ENCODE peak calls at places on chromosomes 13 and 19, in four cellular contexts. N is K562, A is GM12878, U is HepG2. K is an unnamed sample.

GRCh38 chr19:38693380-38694223 is 46.2 kb downstream of the ACTN4 start:
- DNase-seq in A (no peak), N (no peak), U (peak; percentile 81), K (peak; percentile 91)

GRCh38 chr19:8342684-8343482 is at the start of gene KANK3:
- DNase-seq in N (peak; percentile 98), U (peak; percentile 90), A (peak; percentile 55), K (peak; percentile 94)

GRCh38 chr19:57648336-57649003 is 15.5 kb downstream of the ZNF211 start:
- DNase-seq in U (no peak), N (no peak), A (no peak), K (no peak)

GRCh38 chr19:53157601-53158000 is 1.3 kb downstream of the ZNF347 start:
- DNase-seq in N (peak; percentile 45), U (no peak), A (no peak), K (no peak)

GRCh38 chr13:25738797-25739196 is 313.0 kb downstream of the SHISA2 start:
- DNase-seq in A (no peak), U (no peak), N (no peak), K (no peak)

GRCh38 chr19:29467824-29468401 is 57.9 kb upstream of the VSTM2B start:
- DNase-seq in A (no peak), U (peak; percentile 50), N (peak; percentile 54), K (peak; percentile 36)

GRCh38 chr19:10288662-10289166 is 1.0 kb upstream of the ICAM5 start:
- DNase-seq in N (peak; percentile 97), U (peak; percentile 77), A (no peak), K (peak; percentile 85)

GRCh38 chr19:11168568-11168967 is 13.0 kb upstream of the SPC24 start:
- DNase-seq in A (no peak), N (no peak), U (no peak), K (peak; percentile 49)

GRCh38 chr19:31380854-31381253 is 31.6 kb upstream of the TSHZ3 start:
- DNase-seq in A (no peak), N (no peak), U (no peak), K (no peak)

GRCh38 chr13:46469064-46469463 is 82.0 kb upstream of the RUBCNL start:
- DNase-seq in U (no peak), A (no peak), N (no peak), K (no peak)

GRCh38 chr13:91747164-91747563 is 348.7 kb downstream of the GPC5 start:
- DNase-seq in N (no peak), A (no peak), U (peak; percentile 51), K (no peak)

GRCh38 chr13:63408227-63409202 is 1992.9 kb upstream of the PCDH20 start:
- DNase-seq in U (no peak), N (no peak), A (no peak), K (no peak)

GRCh38 chr13:101989798-101990350 is 412.0 kb downstream of the FGF14 start:
- DNase-seq in U (no peak), N (no peak), A (no peak), K (no peak)

GRCh38 chr13:51524312-51524711 is 60.0 kb upstream of the WDFY2 start:
- DNase-seq in N (no peak), U (peak; percentile 95), A (no peak), K (no peak)

GRCh38 chr19:41298327-41298964 is 11.5 kb upstream of the CCDC97 start:
- DNase-seq in N (no peak), A (no peak), U (no peak), K (no peak)

GRCh38 chr19:44925114-44925891 is 10.9 kb downstream of the APOC1 start:
- DNase-seq in U (peak; percentile 95), A (no peak), N (no peak), K (no peak)

GRCh38 chr19:21765151-21765550 is 2.2 kb downstream of the ZNF100 start:
- DNase-seq in A (no peak), N (peak; percentile 32), U (no peak), K (no peak)

GRCh38 chr13:113806104-113806471 is 47.1 kb downstream of the TMEM255B start:
- DNase-seq in A (no peak), N (no peak), U (no peak), K (no peak)

GRCh38 chr19:17376935-17377600 is at the start of gene PLVAP:
- DNase-seq in U (no peak), N (peak; percentile 76), A (no peak), K (no peak)
- H3K4me2 ChIP-seq in U (no peak within 1 kb of the TSS), N (peak within 1 kb of the TSS; percentile 60), A (no peak within 1 kb of the TSS), K (no peak within 1 kb of the TSS)

GRCh38 chr13:40626566-40626965 is 39.9 kb downstream of the FOXO1 start:
- DNase-seq in N (no peak), A (no peak), U (no peak), K (no peak)

GRCh38 chr13:40619479-40619814 is 47.0 kb downstream of the FOXO1 start:
- DNase-seq in A (no peak), U (peak; percentile 35), N (no peak), K (no peak)

GRCh38 chr13:40622246-40622645 is 44.2 kb downstream of the FOXO1 start:
- DNase-seq in N (no peak), A (no peak), U (no peak), K (no peak)

GRCh38 chr13:40624338-40624737 is 42.1 kb downstream of the FOXO1 start:
- DNase-seq in U (no peak), N (no peak), A (no peak), K (no peak)

DNA sequence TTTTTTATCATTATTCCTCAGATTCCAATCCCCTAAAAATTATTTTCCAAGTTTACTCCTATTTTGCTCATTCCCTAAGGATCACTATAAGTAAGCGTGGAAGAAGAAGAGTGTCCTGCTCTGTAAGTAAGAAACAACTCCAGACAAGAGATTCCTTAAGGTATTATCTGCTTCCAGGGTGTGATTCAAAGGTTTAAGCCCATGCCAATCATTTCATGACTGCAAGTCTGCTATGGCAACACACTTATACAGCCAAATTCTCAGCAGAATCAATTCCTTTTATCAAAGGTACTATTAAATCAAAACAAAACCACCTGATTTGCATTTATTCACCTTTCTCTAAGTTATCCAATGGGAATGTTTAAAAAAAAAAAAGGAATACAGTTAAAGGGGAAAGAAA is 43.7 kb downstream of the FOXO1 start:
- DNase-seq in N (no peak), A (no peak), U (no peak), K (no peak)
- H3K4me1 ChIP-seq in N (no peaks in the 10 kb centered on the region), A (peaks cover 7% of the 10 kb centered on the region), U (peaks cover 69% of the 10 kb centered on the region), K (peaks cover 19% of the 10 kb centered on the region)

DNA sequence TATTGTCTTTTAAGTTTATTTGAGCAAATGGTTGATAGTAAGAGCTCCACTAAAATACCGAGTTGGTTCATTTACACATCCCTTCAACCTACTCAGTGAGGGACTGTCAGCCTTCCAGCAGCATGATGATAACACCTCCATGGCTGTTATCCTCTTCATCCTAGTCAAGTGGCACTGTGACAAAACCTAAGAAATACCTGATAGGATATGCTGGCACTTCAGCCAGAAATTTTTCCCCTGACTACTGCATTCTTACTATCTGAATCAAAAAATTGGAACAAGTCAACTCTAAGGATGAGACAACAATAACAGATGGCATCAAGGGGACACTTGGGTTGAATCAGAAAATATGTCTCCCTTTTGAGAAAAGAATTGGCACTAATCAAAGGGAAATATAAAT is 193.9 kb downstream of the KCTD12 start:
- DNase-seq in U (no peak), A (no peak), N (no peak), K (no peak)
- TF ChIP-seq POLR2AphosphoS2 in U (no peak), A (no peak), N (no peak), K (no peak)

DNA sequence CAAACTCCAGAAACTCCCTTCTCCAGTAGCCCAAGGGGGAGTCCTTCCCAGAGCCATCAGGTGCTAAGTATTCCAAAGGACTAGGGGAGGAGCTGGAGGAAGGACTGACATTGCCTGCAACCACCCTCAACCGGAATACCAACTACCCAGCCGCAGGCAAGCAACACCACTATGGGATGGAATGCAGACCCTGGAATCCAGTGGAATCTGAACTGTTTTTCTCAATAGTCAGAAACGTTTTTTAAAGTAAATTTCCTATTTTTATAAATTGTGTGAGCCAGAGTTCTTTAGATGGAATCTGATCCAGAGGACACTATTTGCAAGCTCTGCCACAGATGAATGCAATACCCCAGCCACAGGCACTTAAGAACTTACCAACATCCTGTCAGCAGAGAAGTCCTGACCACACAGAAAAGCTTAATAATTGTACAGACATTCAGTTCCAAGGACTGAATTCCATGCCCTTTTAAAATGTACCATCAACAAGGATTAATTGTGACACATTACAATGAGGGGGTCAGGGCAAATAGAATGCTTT is 92.1 kb downstream of the USP12 start:
- DNase-seq in U (no peak), N (no peak), A (no peak), K (no peak)
- H3K4me2 ChIP-seq in U (no peak overlapping the region), N (no peak overlapping the region), A (no peak overlapping the region), K (no peak overlapping the region)

DNA sequence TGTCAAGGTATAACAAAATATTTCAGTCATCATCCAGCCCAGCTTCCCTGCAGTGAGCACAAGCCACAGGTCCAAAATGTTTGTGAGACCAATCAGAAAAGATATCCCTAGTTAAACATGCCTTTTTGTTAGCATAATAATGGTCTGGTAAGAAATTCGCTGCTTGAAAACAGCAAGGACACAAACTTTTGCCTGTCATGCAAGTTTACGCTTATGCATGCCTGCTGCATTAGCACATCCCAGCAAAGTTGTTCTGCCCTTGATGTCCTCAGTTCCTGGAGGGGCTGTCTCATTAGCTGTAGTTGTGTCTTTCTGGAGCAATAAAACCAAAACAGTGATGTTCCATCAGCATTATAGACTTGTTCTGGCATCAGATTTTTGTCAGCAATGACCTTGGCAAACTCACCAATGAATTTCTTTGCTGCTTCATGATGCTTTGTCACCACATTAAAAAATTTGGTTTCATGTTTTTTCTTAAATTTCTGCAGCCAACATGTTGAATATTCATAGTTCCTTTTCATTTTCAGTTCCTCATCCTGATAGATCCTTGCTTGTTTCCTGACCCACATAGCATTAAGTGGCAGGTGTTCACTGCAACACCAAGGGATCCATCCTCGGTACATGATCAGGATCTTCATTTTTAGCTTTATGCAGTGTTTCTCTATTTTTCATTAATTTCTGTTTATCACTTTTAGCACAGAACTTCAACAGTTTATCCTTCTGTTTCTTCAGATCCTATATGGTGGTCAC is 72.0 kb upstream of the GPR183 start:
- DNase-seq in N (no peak), A (no peak), U (no peak), K (no peak)
- H3K4me1 ChIP-seq in N (peaks cover 4% of the 10 kb centered on the region), A (peaks cover 85% of the 10 kb centered on the region), U (no peaks in the 10 kb centered on the region), K (no peaks in the 10 kb centered on the region)

GRCh38 chr13:50358715-50359367 is 343.6 kb downstream of the KCNRG start:
- DNase-seq in A (no peak), U (no peak), N (no peak), K (no peak)

GRCh38 chr13:50355797-50356196 is 340.6 kb downstream of the KCNRG start:
- DNase-seq in U (no peak), N (no peak), A (peak; percentile 9), K (no peak)

GRCh38 chr13:50357136-50357535 is 341.9 kb downstream of the KCNRG start:
- DNase-seq in A (no peak), N (no peak), U (no peak), K (no peak)

GRCh38 chr13:50358221-50358620 is 343.0 kb downstream of the KCNRG start:
- DNase-seq in N (no peak), U (no peak), A (no peak), K (no peak)

GRCh38 chr13:50357586-50358118 is 342.4 kb downstream of the KCNRG start:
- DNase-seq in U (no peak), A (no peak), N (peak; percentile 65), K (no peak)
- TF ChIP-seq POLR2AphosphoS2 in U (no peak), A (no peak), N (no peak), K (no peak)

DNA sequence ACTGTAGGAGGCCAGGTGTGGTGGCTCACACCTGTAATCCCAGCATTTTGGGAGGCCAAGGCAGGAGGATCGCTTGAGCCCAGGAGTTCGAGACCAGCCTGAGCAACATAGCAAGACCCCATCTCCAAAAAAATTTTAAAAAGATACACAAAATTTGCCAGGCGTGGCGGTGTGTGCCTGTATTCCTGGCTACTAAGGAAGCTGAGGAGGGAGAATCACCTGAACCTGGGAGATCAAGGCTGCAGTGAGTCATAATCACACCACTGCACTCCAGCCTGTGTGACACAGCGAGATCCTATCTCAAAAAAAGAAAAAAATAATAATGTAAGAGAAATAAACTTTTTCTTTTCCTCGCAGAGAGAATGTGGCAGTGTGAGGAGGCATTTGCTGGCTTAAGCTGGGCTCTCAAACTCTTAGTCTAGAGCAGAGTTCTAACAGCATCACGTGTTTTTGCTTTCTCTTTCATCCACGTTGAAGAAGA is 21.1 kb downstream of the FAM187B start:
- DNase-seq in U (no peak), A (no peak), N (no peak), K (no peak)
- H3K4me2 ChIP-seq in U (no peak overlapping the region), A (no peak overlapping the region), N (no peak overlapping the region), K (no peak overlapping the region)

K was measured in A549.